ENCODE peak calls at places on chromosomes 2 and 18, in nine cellular contexts. P, Z, N, O, Y, A, G, S and F are unnamed samples.

GRCh38 chr2:7044253-7045250 is 127.3 kb downstream of the RNF144A start:
- DNase-seq in P (no peak), Z (peak; percentile 49), N (peak; percentile 27), O (peak; percentile 78), Y (peak; percentile 79), A (peak; percentile 74), G (peak; percentile 35), S (peak; percentile 81), F (peak; percentile 90)

GRCh38 chr2:134070281-134070731 is 183.6 kb upstream of the MGAT5 start:
- DNase-seq in P (no peak), Z (no peak), N (no peak), O (no peak), Y (no peak), A (no peak), G (no peak), S (no peak), F (no peak)

GRCh38 chr2:19205983-19206533 is 152.4 kb downstream of the OSR1 start:
- DNase-seq in P (no peak), Z (no peak), N (no peak), O (no peak), Y (no peak), A (no peak), G (no peak), S (no peak), F (no peak)

GRCh38 chr18:56516769-56517168 is 121.6 kb downstream of the TXNL1 start:
- DNase-seq in P (no peak), Z (no peak), N (no peak), O (no peak), Y (no peak), A (no peak), G (no peak), S (no peak), F (no peak)

GRCh38 chr18:8705280-8705940 is at the start of gene MTCL1:
- DNase-seq in P (no peak), Z (no peak), N (peak; percentile 64), O (peak; percentile 67), Y (peak; percentile 75), A (peak; percentile 59), G (no peak), S (peak; percentile 89), F (peak; percentile 77)

GRCh38 chr18:12452801-12453200 is 45.1 kb downstream of the PRELID3A start:
- DNase-seq in P (no peak), Z (no peak), N (no peak), O (no peak), Y (no peak), A (no peak), G (no peak), S (no peak), F (no peak)

GRCh38 chr18:58201268-58201667 is 157.2 kb downstream of the NEDD4L start:
- DNase-seq in P (no peak), Z (no peak), N (no peak), O (no peak), Y (no peak), A (no peak), G (no peak), S (no peak), F (no peak)

GRCh38 chr2:86566828-86567205 is 3.6 kb upstream of the CHMP3 start:
- DNase-seq in P (no peak), Z (no peak), N (no peak), O (no peak), Y (no peak), A (no peak), G (no peak), S (no peak), F (no peak)

GRCh38 chr2:240586919-240587800 is 626 bp downstream of the CAPN10 start:
- DNase-seq in P (no peak), Z (no peak), N (peak; percentile 39), O (peak; percentile 41), Y (peak; percentile 79), A (peak; percentile 77), G (peak; percentile 53), S (peak; percentile 65), F (peak; percentile 56)

GRCh38 chr18:78685980-78686530 is 293.6 kb upstream of the SALL3 start:
- DNase-seq in P (no peak), Z (no peak), N (no peak), O (no peak), Y (no peak), A (no peak), G (no peak), S (no peak), F (no peak)